ENCODE peak calls at places on chromosomes 16 and 17, in five cellular contexts. H is breast epithelium, S is GM23338, O is retina, R is GOT3. W is an unnamed sample.

GRCh38 chr16:19127205-19127604 is 13.4 kb downstream of the ITPRIPL2 start:
- DNase-seq in H (no peak), S (no peak), O (no peak), R (no peak), W (no peak)

GRCh38 chr17:60127068-60128064 is 22.4 kb upstream of the CA4 start:
- DNase-seq in H (peak), S (no peak), O (no peak), R (no peak), W (no peak)

GRCh38 chr16:72989203-72989991 is 58.5 kb downstream of the ZFHX3 start:
- DNase-seq in H (no peak), S (no peak), O (no peak), R (no peak), W (peak)

GRCh38 chr16:22274916-22275315 is 22.3 kb upstream of the POLR3E start:
- DNase-seq in H (no peak), S (no peak), O (no peak), R (no peak), W (no peak)

GRCh38 chr16:12132290-12132689 is 155.8 kb downstream of the SNX29 start:
- DNase-seq in H (no peak), S (no peak), O (no peak), R (no peak), W (no peak)

GRCh38 chr16:13378151-13378550 is 476.8 kb downstream of the SHISA9 start:
- DNase-seq in H (no peak), S (no peak), O (no peak), R (no peak), W (peak)

GRCh38 chr17:58375811-58376210 is 23.8 kb upstream of the SUPT4H1 start:
- DNase-seq in H (no peak), S (peak), O (no peak), R (no peak), W (no peak)

GRCh38 chr16:4393243-4393606 is 21.6 kb downstream of the VASN start:
- DNase-seq in H (no peak), S (no peak), O (no peak), R (no peak), W (peak)

GRCh38 chr16:67917852-67918236 is 13.8 kb downstream of the CTRL start:
- DNase-seq in H (no peak), S (no peak), O (no peak), R (peak), W (no peak)

GRCh38 chr16:4404247-4404966 is 12.0 kb downstream of the CORO7 start:
- DNase-seq in H (no peak), S (peak), O (no peak), R (no peak), W (no peak)

GRCh38 chr16:83952940-83953795 is at the start of gene OSGIN1:
- DNase-seq in H (peak), S (peak), O (peak), R (peak), W (peak)

GRCh38 chr16:78323315-78323714 is 223.9 kb downstream of the WWOX start:
- DNase-seq in H (no peak), S (no peak), O (no peak), R (no peak), W (no peak)

GRCh38 chr16:8678068-8678927 is 3.9 kb downstream of the ABAT start:
- DNase-seq in H (no peak), S (no peak), O (no peak), R (no peak), W (peak)

GRCh38 chr17:80379348-80379747 is 35.6 kb upstream of the ENDOV start:
- DNase-seq in H (peak), S (no peak), O (no peak), R (no peak), W (no peak)

GRCh38 chr17:16215002-16215272 is 397 bp downstream of the NCOR1 start:
- DNase-seq in H (no peak), S (peak), O (no peak), R (peak), W (no peak)

GRCh38 chr16:3935921-3936320 is 55.4 kb upstream of the CREBBP start:
- DNase-seq in H (peak), S (no peak), O (no peak), R (no peak), W (no peak)

GRCh38 chr16:55030944-55031343 is 100.3 kb downstream of the IRX5 start:
- DNase-seq in H (no peak), S (no peak), O (no peak), R (no peak), W (no peak)

GRCh38 chr17:45584092-45585036 is 93.8 kb upstream of the PLEKHM1 start:
- DNase-seq in H (no peak), S (peak), O (peak), R (no peak), W (peak)

GRCh38 chr17:77542551-77543490 is 402.1 kb downstream of the SEC14L1 start:
- DNase-seq in H (peak), S (peak), O (peak), R (peak), W (peak)

GRCh38 chr17:45368661-45369060 is 51.8 kb upstream of the MAP3K14 start:
- DNase-seq in H (no peak), S (no peak), O (no peak), R (no peak), W (no peak)

GRCh38 chr17:39001703-39002637 is 34.8 kb upstream of the FBXO47 start:
- DNase-seq in H (peak), S (peak), O (no peak), R (peak), W (peak)

GRCh38 chr17:47724705-47725104 is 8.3 kb upstream of the TBX21 start:
- DNase-seq in H (no peak), S (no peak), O (no peak), R (no peak), W (no peak)

GRCh38 chr17:80944326-80944725 is 47.3 kb upstream of the CHMP6 start:
- DNase-seq in H (no peak), S (no peak), O (no peak), R (no peak), W (no peak)

W was measured in PC-9.